ENCODE peak calls at places on chromosomes 4 and X, in six cellular contexts. U is tibial artery, K is OCI-LY7, M is cardiac muscle cell, J is pancreas, D is mucosa of descending colon. Z is an unnamed sample.

GRCh38 chrX:111170017-111170416 is 74.0 kb downstream of the PAK3 start:
- DNase-seq in J (no peak), U (no peak), K (no peak), M (no peak), D (no peak), Z (peak; percentile 27)

GRCh38 chrX:75181721-75182120 is 25.6 kb upstream of the ABCB7 start:
- DNase-seq in D (no peak), K (no peak), J (no peak), M (no peak), U (no peak), Z (no peak)

GRCh38 chr4:6092971-6093370 is 74.7 kb upstream of the C4orf50 start:
- DNase-seq in U (no peak), J (no peak), M (no peak), K (no peak), D (no peak), Z (no peak)

GRCh38 chrX:10156199-10157031 is at the start of gene CLCN4:
- DNase-seq in M (peak; percentile 76), K (peak; percentile 65), D (peak; percentile 27), J (peak; percentile 67), U (peak; percentile 57), Z (peak; percentile 12)

GRCh38 chr4:176065365-176066249 is at the start of gene WDR17:
- DNase-seq in J (peak; percentile 91), U (peak; percentile 89), D (peak; percentile 81), M (peak; percentile 98), K (peak; percentile 90), Z (peak; percentile 69)

GRCh38 chr4:121675715-121676114 is 21.1 kb downstream of the ANXA5 start:
- DNase-seq in J (no peak), M (peak; percentile 24), U (no peak), K (no peak), D (no peak), Z (no peak)

GRCh38 chrX:82666355-82666754 is 841.7 kb upstream of the POU3F4 start:
- DNase-seq in M (no peak), U (no peak), D (no peak), J (no peak), K (peak; percentile 3), Z (no peak)

GRCh38 chrX:11059923-11060322 is 51.2 kb upstream of the HCCS start:
- DNase-seq in M (no peak), K (no peak), D (no peak), U (no peak), J (no peak), Z (no peak)

GRCh38 chr4:32499176-32499575 is 1779.0 kb downstream of the PCDH7 start:
- DNase-seq in M (no peak), K (no peak), D (no peak), J (no peak), U (no peak), Z (no peak)

GRCh38 chrX:13661735-13662536 is 9.0 kb downstream of the TCEANC start:
- DNase-seq in K (no peak), D (no peak), U (no peak), J (no peak), M (no peak), Z (no peak)

GRCh38 chr4:32462944-32463343 is 1742.8 kb downstream of the PCDH7 start:
- DNase-seq in J (no peak), D (peak; percentile 7), U (no peak), M (no peak), K (peak; percentile 52), Z (no peak)

GRCh38 chrX:10749113-10749512 is 128.7 kb upstream of the MID1 start:
- DNase-seq in J (no peak), M (no peak), K (no peak), U (no peak), D (no peak), Z (no peak)

GRCh38 chr4:92387459-92388069 is 83.8 kb downstream of the GRID2 start:
- DNase-seq in D (peak; percentile 12), M (peak; percentile 70), J (no peak), U (no peak), K (peak; percentile 28), Z (peak; percentile 42)

GRCh38 chr4:145734576-145735329 is 54.8 kb downstream of the C4orf51 start:
- DNase-seq in D (peak; percentile 55), M (no peak), K (no peak), U (peak; percentile 85), J (peak; percentile 73), Z (peak; percentile 56)

GRCh38 chr4:188005561-188005960 is 10.0 kb downstream of the ZFP42 start:
- DNase-seq in J (no peak), U (no peak), M (no peak), D (no peak), K (no peak), Z (no peak)

DNA sequence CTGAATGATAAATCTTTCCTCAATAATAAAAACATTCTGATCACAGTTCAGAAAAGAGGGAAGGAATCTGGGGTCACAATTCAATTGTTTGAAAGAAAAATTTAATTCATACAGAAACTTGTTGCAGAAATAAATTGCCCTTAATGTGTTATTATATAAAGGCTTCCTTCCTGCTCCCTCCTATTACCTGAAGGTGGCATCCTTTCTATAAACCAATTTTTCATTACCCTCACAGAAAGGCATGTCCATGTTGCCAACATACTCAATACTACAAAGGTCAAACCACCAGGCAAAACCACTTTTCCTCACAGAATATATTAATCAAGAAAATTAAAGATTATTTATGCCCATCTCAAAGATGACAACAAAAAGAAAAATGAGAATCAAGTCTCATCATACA is 194.3 kb upstream of the CT83 start:
- DNase-seq in D (no peak), J (no peak), M (no peak), K (no peak), U (no peak), Z (no peak)
- H3K4me1 ChIP-seq in D (no peaks in the 10 kb centered on the region), J (no peaks in the 10 kb centered on the region), M (no peaks in the 10 kb centered on the region), K (no peaks in the 10 kb centered on the region), U (no peaks in the 10 kb centered on the region), Z (no peaks in the 10 kb centered on the region)

GRCh38 chr4:13992041-13992440 is 364.5 kb upstream of the BOD1L1 start:
- DNase-seq in U (no peak), D (no peak), M (no peak), K (no peak), J (no peak), Z (no peak)

GRCh38 chr4:13986533-13986932 is 359.0 kb upstream of the BOD1L1 start:
- DNase-seq in U (no peak), J (no peak), D (no peak), M (no peak), K (no peak), Z (no peak)

GRCh38 chr4:13988347-13989265 is 361.1 kb upstream of the BOD1L1 start:
- DNase-seq in J (peak; percentile 17), U (peak; percentile 82), D (no peak), M (no peak), K (no peak), Z (no peak)

GRCh38 chr4:13990596-13991589 is 363.4 kb upstream of the BOD1L1 start:
- DNase-seq in K (no peak), J (peak; percentile 70), D (no peak), U (no peak), M (peak; percentile 46), Z (peak; percentile 81)

GRCh38 chr4:13989496-13989895 is 362.0 kb upstream of the BOD1L1 start:
- DNase-seq in D (no peak), J (no peak), M (no peak), K (no peak), U (no peak), Z (no peak)
- H3K4me1 ChIP-seq in D (no peaks in the 10 kb centered on the region), J (peaks cover 9% of the 10 kb centered on the region), M (peaks cover 18% of the 10 kb centered on the region), K (no peaks in the 10 kb centered on the region), U (peaks cover 59% of the 10 kb centered on the region), Z (no peaks in the 10 kb centered on the region)

DNA sequence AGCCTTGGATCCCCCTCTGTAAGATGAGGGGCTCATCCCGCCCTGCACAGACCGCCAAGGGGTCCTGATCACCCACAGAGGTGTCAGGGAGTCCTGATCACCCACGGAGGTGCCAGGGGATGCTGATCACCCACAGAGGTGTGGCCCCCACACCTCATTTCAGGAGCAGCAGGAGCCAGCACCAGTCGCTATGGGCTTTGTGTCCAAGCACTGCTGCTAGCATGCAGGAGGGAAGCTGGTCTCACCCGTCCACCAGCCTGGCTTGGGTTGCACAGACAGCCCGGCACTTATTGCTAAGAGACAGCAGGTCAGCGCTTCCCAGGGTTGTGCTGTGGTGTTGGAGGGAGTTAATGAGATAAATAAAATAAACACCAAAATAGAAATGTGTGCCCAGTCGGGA is 88.5 kb downstream of the ADRA2C start:
- DNase-seq in K (no peak), D (no peak), J (no peak), U (no peak), M (no peak), Z (no peak)
- H3K4me1 ChIP-seq in K (no peaks in the 10 kb centered on the region), D (no peaks in the 10 kb centered on the region), J (no peaks in the 10 kb centered on the region), U (no peaks in the 10 kb centered on the region), M (no peaks in the 10 kb centered on the region), Z (no peaks in the 10 kb centered on the region)

GRCh38 chr4:168652818-168653217 is 156.0 kb downstream of the PALLD start:
- DNase-seq in M (no peak), J (no peak), K (no peak), U (no peak), D (no peak), Z (no peak)

GRCh38 chr4:168654206-168655174 is 157.6 kb downstream of the PALLD start:
- DNase-seq in J (no peak), U (no peak), D (peak; percentile 86), K (no peak), M (no peak), Z (peak; percentile 78)

GRCh38 chr4:168648929-168649328 is 152.1 kb downstream of the PALLD start:
- DNase-seq in U (no peak), J (no peak), M (no peak), D (no peak), K (no peak), Z (no peak)

GRCh38 chr4:168651374-168651773 is 154.5 kb downstream of the PALLD start:
- DNase-seq in J (no peak), D (no peak), K (no peak), U (no peak), M (no peak), Z (no peak)

GRCh38 chr4:168651864-168652263 is 155.0 kb downstream of the PALLD start:
- DNase-seq in J (no peak), K (no peak), U (no peak), D (no peak), M (no peak), Z (no peak)
- H3K4me1 ChIP-seq in J (no peaks in the 10 kb centered on the region), K (no peaks in the 10 kb centered on the region), U (peaks cover 30% of the 10 kb centered on the region), D (no peaks in the 10 kb centered on the region), M (peaks cover 14% of the 10 kb centered on the region), Z (no peaks in the 10 kb centered on the region)

GRCh38 chr4:73599182-73599581 is 21.1 kb downstream of the RASSF6 start:
- DNase-seq in M (no peak), U (no peak), K (peak; percentile 65), D (peak; percentile 77), J (peak; percentile 66), Z (peak; percentile 97)

GRCh38 chr4:73606465-73606974 is 13.7 kb downstream of the RASSF6 start:
- DNase-seq in D (peak; percentile 51), J (peak; percentile 14), K (peak; percentile 92), U (no peak), M (no peak), Z (peak; percentile 72)

GRCh38 chr4:73603854-73604584 is 16.2 kb downstream of the RASSF6 start:
- DNase-seq in J (no peak), M (no peak), D (peak; percentile 35), U (no peak), K (no peak), Z (peak; percentile 52)

GRCh38 chr4:73600917-73601316 is 19.3 kb downstream of the RASSF6 start:
- DNase-seq in M (no peak), J (no peak), D (no peak), U (no peak), K (no peak), Z (no peak)

GRCh38 chr4:73603307-73603710 is 16.9 kb downstream of the RASSF6 start:
- DNase-seq in U (no peak), D (peak; percentile 79), J (peak; percentile 75), K (no peak), M (no peak), Z (peak; percentile 96)
- H3K4me1 ChIP-seq in U (no peaks in the 10 kb centered on the region), D (peaks cover 38% of the 10 kb centered on the region), J (peaks cover 24% of the 10 kb centered on the region), K (peaks cover 92% of the 10 kb centered on the region), M (no peaks in the 10 kb centered on the region), Z (peaks cover 9% of the 10 kb centered on the region)

Z was measured in small intestine.